ENCODE peak calls at places on chromosomes 13 and 19, in six cellular contexts. One of them, this sample, is unnamed.

GRCh38 chr19:29031216-29031615 is 181.7 kb downstream of the UQCRFS1 start:
- DNase-seq in kidney: no peak
- DNase-seq in testis: no peak
- DNase-seq in Peyer's patch: no peak
- DNase-seq in stomach: no peak
- DNase-seq in right lobe of liver: no peak
- DNase-seq in this sample: no peak

GRCh38 chr19:12847159-12848139 is 9.1 kb downstream of the MAST1 start:
- DNase-seq in kidney: peak
- DNase-seq in testis: peak
- DNase-seq in Peyer's patch: peak
- DNase-seq in stomach: peak
- DNase-seq in right lobe of liver: peak
- DNase-seq in this sample: peak

GRCh38 chr13:95245072-95245471 is 56.2 kb downstream of the ABCC4 start:
- DNase-seq in kidney: no peak
- DNase-seq in testis: no peak
- DNase-seq in Peyer's patch: no peak
- DNase-seq in stomach: no peak
- DNase-seq in right lobe of liver: no peak
- DNase-seq in this sample: no peak

GRCh38 chr13:48492123-48493075 is 40.5 kb downstream of the RCBTB2 start:
- DNase-seq in kidney: peak
- DNase-seq in testis: peak
- DNase-seq in Peyer's patch: peak
- DNase-seq in stomach: peak
- DNase-seq in right lobe of liver: peak
- DNase-seq in this sample: peak

GRCh38 chr13:92802776-92803175 is 423.8 kb upstream of the GPC6 start:
- DNase-seq in kidney: no peak
- DNase-seq in testis: no peak
- DNase-seq in Peyer's patch: no peak
- DNase-seq in stomach: no peak
- DNase-seq in right lobe of liver: no peak
- DNase-seq in this sample: no peak

GRCh38 chr13:45337395-45337794 is 3.6 kb downstream of the TPT1 start:
- DNase-seq in kidney: no peak
- DNase-seq in testis: no peak
- DNase-seq in Peyer's patch: no peak
- DNase-seq in stomach: no peak
- DNase-seq in right lobe of liver: no peak
- DNase-seq in this sample: no peak

GRCh38 chr19:1247747-1248453 is 483 bp upstream of the MIDN start:
- DNase-seq in kidney: peak
- DNase-seq in testis: no peak
- DNase-seq in Peyer's patch: peak
- DNase-seq in stomach: peak
- DNase-seq in right lobe of liver: peak
- DNase-seq in this sample: peak

GRCh38 chr19:41928221-41928683 is at the start of gene ERFL:
- DNase-seq in kidney: no peak
- DNase-seq in testis: no peak
- DNase-seq in Peyer's patch: no peak
- DNase-seq in stomach: no peak
- DNase-seq in right lobe of liver: no peak
- DNase-seq in this sample: no peak

GRCh38 chr19:41923045-41923788 is 5.0 kb downstream of the ERFL start:
- DNase-seq in kidney: no peak
- DNase-seq in testis: no peak
- DNase-seq in Peyer's patch: no peak
- DNase-seq in stomach: no peak
- DNase-seq in right lobe of liver: no peak
- DNase-seq in this sample: no peak

GRCh38 chr19:14432817-14433453 is at the start of gene PKN1:
- DNase-seq in kidney: peak
- DNase-seq in testis: peak
- DNase-seq in Peyer's patch: peak
- DNase-seq in stomach: peak
- DNase-seq in right lobe of liver: peak
- DNase-seq in this sample: peak

GRCh38 chr19:34265221-34265650 is 10.9 kb downstream of the GARRE1 start:
- DNase-seq in kidney: peak
- DNase-seq in testis: no peak
- DNase-seq in Peyer's patch: peak
- DNase-seq in stomach: no peak
- DNase-seq in right lobe of liver: no peak
- DNase-seq in this sample: no peak

GRCh38 chr13:95360464-95361097 is 59.3 kb upstream of the ABCC4 start:
- DNase-seq in kidney: no peak
- DNase-seq in testis: no peak
- DNase-seq in Peyer's patch: no peak
- DNase-seq in stomach: no peak
- DNase-seq in right lobe of liver: no peak
- DNase-seq in this sample: no peak

GRCh38 chr13:83622422-83622784 is 259.9 kb downstream of the SLITRK1 start:
- DNase-seq in kidney: no peak
- DNase-seq in testis: no peak
- DNase-seq in Peyer's patch: no peak
- DNase-seq in stomach: no peak
- DNase-seq in right lobe of liver: no peak
- DNase-seq in this sample: no peak

GRCh38 chr19:13068064-13068807 is 34.4 kb downstream of the LYL1 start:
- DNase-seq in kidney: no peak
- DNase-seq in testis: peak
- DNase-seq in Peyer's patch: no peak
- DNase-seq in stomach: no peak
- DNase-seq in right lobe of liver: no peak
- DNase-seq in this sample: no peak

GRCh38 chr13:60691268-60691667 is 294.2 kb downstream of the TDRD3 start:
- DNase-seq in kidney: no peak
- DNase-seq in testis: no peak
- DNase-seq in Peyer's patch: no peak
- DNase-seq in stomach: no peak
- DNase-seq in right lobe of liver: no peak
- DNase-seq in this sample: no peak

GRCh38 chr13:52319876-52320275 is 86.1 kb downstream of the THSD1 start:
- DNase-seq in kidney: no peak
- DNase-seq in testis: no peak
- DNase-seq in Peyer's patch: no peak
- DNase-seq in stomach: no peak
- DNase-seq in right lobe of liver: no peak
- DNase-seq in this sample: no peak

GRCh38 chr13:31882794-31883193 is 143.5 kb downstream of the RXFP2 start:
- DNase-seq in kidney: no peak
- DNase-seq in testis: no peak
- DNase-seq in Peyer's patch: no peak
- DNase-seq in stomach: no peak
- DNase-seq in right lobe of liver: no peak
- DNase-seq in this sample: no peak

GRCh38 chr13:31881495-31881882 is 142.2 kb downstream of the RXFP2 start:
- DNase-seq in kidney: no peak
- DNase-seq in testis: no peak
- DNase-seq in Peyer's patch: no peak
- DNase-seq in stomach: no peak
- DNase-seq in right lobe of liver: no peak
- DNase-seq in this sample: no peak

GRCh38 chr13:31884556-31884955 is 145.2 kb downstream of the RXFP2 start:
- DNase-seq in kidney: no peak
- DNase-seq in testis: no peak
- DNase-seq in Peyer's patch: no peak
- DNase-seq in stomach: no peak
- DNase-seq in right lobe of liver: no peak
- DNase-seq in this sample: no peak

GRCh38 chr13:31887311-31887710 is 144.3 kb upstream of the FRY start:
- DNase-seq in kidney: no peak
- DNase-seq in testis: no peak
- DNase-seq in Peyer's patch: no peak
- DNase-seq in stomach: no peak
- DNase-seq in right lobe of liver: no peak
- DNase-seq in this sample: no peak

DNA sequence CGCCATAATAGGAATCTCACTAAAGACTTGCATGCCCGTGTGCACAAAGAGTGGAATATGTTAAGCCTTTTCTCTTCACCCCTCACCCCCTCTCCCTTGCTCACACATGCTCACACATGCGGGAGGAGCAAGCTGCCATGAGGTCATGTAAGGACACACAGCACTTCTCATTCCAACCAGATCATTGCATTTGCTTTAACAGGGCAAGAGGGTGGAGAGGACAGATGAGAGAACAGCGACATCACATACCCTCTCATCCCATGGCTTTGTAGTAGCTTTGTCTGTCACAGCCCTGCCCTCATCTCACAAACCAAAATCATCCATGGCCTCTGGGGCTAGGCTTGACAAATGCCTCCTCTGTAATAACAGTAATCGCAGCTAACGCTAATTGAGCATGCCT is 145.6 kb upstream of the FRY start:
- DNase-seq in kidney: no peak
- DNase-seq in testis: no peak
- DNase-seq in Peyer's patch: no peak
- DNase-seq in stomach: no peak
- DNase-seq in right lobe of liver: no peak
- DNase-seq in this sample: peak
- H3K27ac ChIP-seq in kidney: no peak
- H3K27ac ChIP-seq in testis: no peak
- H3K27ac ChIP-seq in Peyer's patch: no peak
- H3K27ac ChIP-seq in stomach: no peak
- H3K27ac ChIP-seq in right lobe of liver: no peak
- H3K27ac ChIP-seq in this sample: no peak

DNA sequence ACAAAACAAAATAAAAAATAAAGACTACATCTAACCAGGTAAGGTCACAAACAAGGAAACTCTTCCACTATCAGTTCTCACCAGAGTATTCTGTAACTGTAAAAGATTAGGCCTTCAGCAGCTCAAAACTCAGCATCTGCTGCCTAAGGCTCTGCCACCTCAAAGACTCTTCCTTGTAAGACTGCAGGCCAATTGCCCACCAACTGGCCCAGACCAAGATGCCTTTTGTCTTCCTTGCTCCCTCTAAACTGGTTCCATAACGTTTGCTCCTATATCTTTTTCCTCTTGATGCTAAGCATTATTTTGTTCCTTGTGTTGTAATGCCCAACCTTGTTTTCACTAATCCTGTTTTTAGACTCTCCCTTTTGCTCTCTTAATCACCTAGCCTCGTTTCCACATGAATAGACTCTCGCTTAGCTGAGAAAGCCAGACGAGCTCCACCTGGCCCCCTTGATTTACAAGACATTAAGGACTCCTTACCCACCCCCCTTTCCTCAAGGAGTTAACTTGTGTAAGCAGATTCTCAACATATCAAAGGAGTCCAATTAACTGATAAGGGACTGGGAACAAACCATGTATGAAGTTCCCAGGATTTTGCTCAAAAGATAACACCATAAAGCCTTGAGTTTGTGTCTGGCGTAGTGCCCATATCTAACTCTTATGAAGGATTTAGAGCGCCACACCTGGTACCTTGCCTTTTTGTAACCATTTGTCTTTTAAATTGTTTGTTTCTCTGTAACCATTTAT is 1.5 kb downstream of the ZNF814 start:
- DNase-seq in kidney: no peak
- DNase-seq in testis: peak
- DNase-seq in Peyer's patch: no peak
- DNase-seq in stomach: no peak
- DNase-seq in right lobe of liver: no peak
- DNase-seq in this sample: no peak
- H3K27ac ChIP-seq in kidney: no peak
- H3K27ac ChIP-seq in testis: no peak
- H3K27ac ChIP-seq in Peyer's patch: no peak
- H3K27ac ChIP-seq in stomach: no peak
- H3K27ac ChIP-seq in right lobe of liver: no peak
- H3K27ac ChIP-seq in this sample: no peak

GRCh38 chr13:33640832-33641231 is 177.1 kb upstream of the RFC3 start:
- DNase-seq in kidney: no peak
- DNase-seq in testis: no peak
- DNase-seq in Peyer's patch: no peak
- DNase-seq in stomach: no peak
- DNase-seq in right lobe of liver: no peak
- DNase-seq in this sample: no peak

GRCh38 chr13:33642374-33643065 is 175.4 kb upstream of the RFC3 start:
- DNase-seq in kidney: no peak
- DNase-seq in testis: peak
- DNase-seq in Peyer's patch: peak
- DNase-seq in stomach: no peak
- DNase-seq in right lobe of liver: peak
- DNase-seq in this sample: peak

GRCh38 chr13:33644607-33645543 is 173.1 kb upstream of the RFC3 start:
- DNase-seq in kidney: no peak
- DNase-seq in testis: no peak
- DNase-seq in Peyer's patch: no peak
- DNase-seq in stomach: no peak
- DNase-seq in right lobe of liver: no peak
- DNase-seq in this sample: no peak

GRCh38 chr13:33649212-33649917 is 168.6 kb upstream of the RFC3 start:
- DNase-seq in kidney: no peak
- DNase-seq in testis: no peak
- DNase-seq in Peyer's patch: no peak
- DNase-seq in stomach: no peak
- DNase-seq in right lobe of liver: no peak
- DNase-seq in this sample: no peak

DNA sequence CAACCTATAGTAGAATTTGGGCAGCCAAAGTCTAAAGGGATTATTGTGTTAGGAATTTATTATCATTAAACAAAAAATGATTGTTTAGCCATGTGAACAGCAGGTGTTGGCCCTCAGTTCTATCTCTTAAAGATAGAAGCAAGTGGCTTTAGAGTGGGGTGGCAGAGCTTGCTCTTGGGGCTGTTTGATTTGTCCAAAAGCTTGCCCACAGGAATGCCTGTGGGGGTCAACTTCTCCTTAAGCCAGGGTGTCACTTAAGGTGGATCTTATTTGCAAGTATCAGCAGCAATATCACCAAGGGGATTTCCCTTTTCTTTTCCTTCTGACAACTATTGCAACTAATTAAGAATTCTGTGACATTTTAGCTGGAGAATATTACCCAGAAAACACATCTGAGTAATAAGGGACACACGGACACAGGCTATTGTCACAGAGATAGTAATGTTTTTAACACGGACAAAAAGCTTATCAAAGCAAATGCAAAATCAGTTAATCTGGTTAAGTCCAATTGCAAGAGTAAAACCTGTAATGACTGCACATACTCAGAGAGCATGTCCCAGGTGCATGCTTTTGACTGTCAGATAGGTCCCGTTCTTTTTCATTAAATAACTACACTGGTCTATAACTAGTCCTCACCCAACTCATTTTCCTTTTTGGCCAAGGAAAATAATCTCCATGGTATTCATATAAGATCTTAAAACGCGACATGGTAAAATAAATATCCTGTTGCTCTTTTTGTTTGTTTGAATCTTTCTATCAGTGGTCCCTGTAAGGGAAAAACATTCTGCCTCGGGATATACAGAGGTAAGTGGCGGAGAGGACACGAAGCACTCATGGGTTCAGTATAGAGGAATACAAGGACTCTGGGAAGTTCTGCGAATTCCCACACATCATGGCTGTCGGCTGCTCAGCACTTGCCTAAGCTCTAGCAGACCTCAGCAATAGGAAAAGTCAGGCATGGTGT is 172.1 kb upstream of the RFC3 start:
- DNase-seq in kidney: no peak
- DNase-seq in testis: no peak
- DNase-seq in Peyer's patch: no peak
- DNase-seq in stomach: no peak
- DNase-seq in right lobe of liver: no peak
- DNase-seq in this sample: no peak
- H3K27ac ChIP-seq in kidney: no peak
- H3K27ac ChIP-seq in testis: peak
- H3K27ac ChIP-seq in Peyer's patch: no peak
- H3K27ac ChIP-seq in stomach: no peak
- H3K27ac ChIP-seq in right lobe of liver: no peak
- H3K27ac ChIP-seq in this sample: no peak

GRCh38 chr13:99008577-99008976 is 30.7 kb upstream of the DOCK9 start:
- DNase-seq in kidney: no peak
- DNase-seq in testis: no peak
- DNase-seq in Peyer's patch: no peak
- DNase-seq in stomach: no peak
- DNase-seq in right lobe of liver: no peak
- DNase-seq in this sample: no peak
- H3K27ac ChIP-seq in kidney: no peak
- H3K27ac ChIP-seq in testis: no peak
- H3K27ac ChIP-seq in Peyer's patch: no peak
- H3K27ac ChIP-seq in stomach: no peak
- H3K27ac ChIP-seq in right lobe of liver: no peak
- H3K27ac ChIP-seq in this sample: no peak